ENCODE peak calls at places on chromosomes 4 and X, in five cellular contexts. One of them, this sample, is unnamed. For H3K4me1, the result is how much of the 10 kb centered on the place peaks cover.

GRCh38 chr4:162891788-162892707 is 274.6 kb downstream of the NAF1 start:
- DNase-seq in Caco-2: no peak
- DNase-seq in SK-N-SH: no peak
- DNase-seq in pancreas: no peak
- DNase-seq in colonic mucosa: no peak
- DNase-seq in this sample: no peak

GRCh38 chr4:169335331-169335730 is 64.6 kb upstream of the SH3RF1 start:
- DNase-seq in Caco-2: no peak
- DNase-seq in SK-N-SH: no peak
- DNase-seq in pancreas: no peak
- DNase-seq in colonic mucosa: no peak
- DNase-seq in this sample: no peak

GRCh38 chrX:133516691-133517090 is 101.4 kb upstream of the GPC4 start:
- DNase-seq in Caco-2: no peak
- DNase-seq in SK-N-SH: no peak
- DNase-seq in pancreas: no peak
- DNase-seq in colonic mucosa: no peak
- DNase-seq in this sample: no peak

GRCh38 chrX:107574711-107575110 is 53.6 kb upstream of the PRPS1 start:
- DNase-seq in Caco-2: no peak
- DNase-seq in SK-N-SH: no peak
- DNase-seq in pancreas: no peak
- DNase-seq in colonic mucosa: no peak
- DNase-seq in this sample: no peak

GRCh38 chr4:182578402-182578801 is 335.2 kb downstream of the TENM3 start:
- DNase-seq in Caco-2: peak
- DNase-seq in SK-N-SH: no peak
- DNase-seq in pancreas: no peak
- DNase-seq in colonic mucosa: no peak
- DNase-seq in this sample: no peak

GRCh38 chr4:174550541-174550940 is 28.3 kb upstream of the HPGD start:
- DNase-seq in Caco-2: no peak
- DNase-seq in SK-N-SH: no peak
- DNase-seq in pancreas: no peak
- DNase-seq in colonic mucosa: no peak
- DNase-seq in this sample: no peak

GRCh38 chr4:10178763-10179162 is 62.2 kb upstream of the WDR1 start:
- DNase-seq in Caco-2: no peak
- DNase-seq in SK-N-SH: no peak
- DNase-seq in pancreas: no peak
- DNase-seq in colonic mucosa: no peak
- DNase-seq in this sample: no peak

GRCh38 chrX:53045002-53045401 is 3.6 kb upstream of the GPR173 start:
- DNase-seq in Caco-2: no peak
- DNase-seq in SK-N-SH: no peak
- DNase-seq in pancreas: no peak
- DNase-seq in colonic mucosa: no peak
- DNase-seq in this sample: no peak

GRCh38 chr4:152193059-152193458 is 342.8 kb downstream of the FBXW7 start:
- DNase-seq in Caco-2: no peak
- DNase-seq in SK-N-SH: no peak
- DNase-seq in pancreas: no peak
- DNase-seq in colonic mucosa: no peak
- DNase-seq in this sample: no peak

GRCh38 chr4:183300070-183300469 is 20.0 kb downstream of the CLDN22 start:
- DNase-seq in Caco-2: no peak
- DNase-seq in SK-N-SH: no peak
- DNase-seq in pancreas: no peak
- DNase-seq in colonic mucosa: no peak
- DNase-seq in this sample: no peak

GRCh38 chrX:130682990-130683389 is 220.0 kb downstream of the ENOX2 start:
- DNase-seq in Caco-2: no peak
- DNase-seq in SK-N-SH: no peak
- DNase-seq in pancreas: no peak
- DNase-seq in colonic mucosa: no peak
- DNase-seq in this sample: no peak

GRCh38 chr4:133565379-133565778 is 416.3 kb downstream of the PCDH10 start:
- DNase-seq in Caco-2: no peak
- DNase-seq in SK-N-SH: no peak
- DNase-seq in pancreas: no peak
- DNase-seq in colonic mucosa: no peak
- DNase-seq in this sample: no peak

GRCh38 chrX:1361275-1361674 is 24.7 kb downstream of the IL3RA start:
- DNase-seq in Caco-2: peak
- DNase-seq in SK-N-SH: no peak
- DNase-seq in pancreas: no peak
- DNase-seq in colonic mucosa: no peak
- DNase-seq in this sample: no peak

GRCh38 chrX:627995-628394 is 2.6 kb upstream of the SHOX start:
- DNase-seq in Caco-2: no peak
- DNase-seq in SK-N-SH: no peak
- DNase-seq in pancreas: no peak
- DNase-seq in colonic mucosa: no peak
- DNase-seq in this sample: no peak

GRCh38 chr4:108113229-108113628 is 55.5 kb downstream of the LEF1 start:
- DNase-seq in Caco-2: no peak
- DNase-seq in SK-N-SH: no peak
- DNase-seq in pancreas: no peak
- DNase-seq in colonic mucosa: no peak
- DNase-seq in this sample: no peak

GRCh38 chr4:185716008-185716976 is 95.7 kb downstream of the SORBS2 start:
- DNase-seq in Caco-2: no peak
- DNase-seq in SK-N-SH: peak
- DNase-seq in pancreas: peak
- DNase-seq in colonic mucosa: no peak
- DNase-seq in this sample: no peak

GRCh38 chr4:87657525-87657924 is 7.4 kb downstream of the DMP1 start:
- DNase-seq in Caco-2: no peak
- DNase-seq in SK-N-SH: no peak
- DNase-seq in pancreas: no peak
- DNase-seq in colonic mucosa: no peak
- DNase-seq in this sample: no peak

GRCh38 chr4:7021930-7022658 is 21.1 kb upstream of the TADA2B start:
- DNase-seq in Caco-2: peak
- DNase-seq in SK-N-SH: no peak
- DNase-seq in pancreas: no peak
- DNase-seq in colonic mucosa: no peak
- DNase-seq in this sample: no peak

GRCh38 chrX:108468486-108468885 is 28.8 kb downstream of the COL4A5 start:
- DNase-seq in Caco-2: no peak
- DNase-seq in SK-N-SH: no peak
- DNase-seq in pancreas: no peak
- DNase-seq in colonic mucosa: no peak
- DNase-seq in this sample: no peak

GRCh38 chr4:74543983-74544382 is 99.0 kb downstream of the AREG start:
- DNase-seq in Caco-2: no peak
- DNase-seq in SK-N-SH: no peak
- DNase-seq in pancreas: no peak
- DNase-seq in colonic mucosa: no peak
- DNase-seq in this sample: no peak

GRCh38 chrX:153861147-153861546 is 24.8 kb downstream of the L1CAM start:
- DNase-seq in Caco-2: no peak
- DNase-seq in SK-N-SH: no peak
- DNase-seq in pancreas: no peak
- DNase-seq in colonic mucosa: peak
- DNase-seq in this sample: no peak

GRCh38 chrX:70449457-70449966 is 4.9 kb downstream of the DLG3 start:
- DNase-seq in Caco-2: no peak
- DNase-seq in SK-N-SH: no peak
- DNase-seq in pancreas: no peak
- DNase-seq in colonic mucosa: no peak
- DNase-seq in this sample: no peak

GRCh38 chr4:6282247-6282646 is 12.6 kb downstream of the WFS1 start:
- DNase-seq in Caco-2: no peak
- DNase-seq in SK-N-SH: no peak
- DNase-seq in pancreas: no peak
- DNase-seq in colonic mucosa: no peak
- DNase-seq in this sample: no peak

GRCh38 chr4:4474496-4474895 is 67.4 kb downstream of the STX18 start:
- DNase-seq in Caco-2: no peak
- DNase-seq in SK-N-SH: no peak
- DNase-seq in pancreas: no peak
- DNase-seq in colonic mucosa: no peak
- DNase-seq in this sample: no peak

GRCh38 chr4:137621056-137621455 is 88.8 kb upstream of the PCDH18 start:
- DNase-seq in Caco-2: no peak
- DNase-seq in SK-N-SH: no peak
- DNase-seq in pancreas: no peak
- DNase-seq in colonic mucosa: no peak
- DNase-seq in this sample: no peak

GRCh38 chr4:182124359-182124758 is 118.8 kb upstream of the TENM3 start:
- DNase-seq in Caco-2: no peak
- DNase-seq in SK-N-SH: no peak
- DNase-seq in pancreas: no peak
- DNase-seq in colonic mucosa: no peak
- DNase-seq in this sample: no peak

GRCh38 chr4:184668511-184669114 is 19.1 kb downstream of the PRIMPOL start:
- DNase-seq in Caco-2: no peak
- DNase-seq in SK-N-SH: no peak
- DNase-seq in pancreas: no peak
- DNase-seq in colonic mucosa: no peak
- DNase-seq in this sample: no peak

GRCh38 chrX:39935414-39936064 is 162.2 kb downstream of the BCOR start:
- DNase-seq in Caco-2: peak
- DNase-seq in SK-N-SH: no peak
- DNase-seq in pancreas: no peak
- DNase-seq in colonic mucosa: no peak
- DNase-seq in this sample: no peak

GRCh38 chr4:140604544-140604943 is 35.8 kb upstream of the UCP1 start:
- DNase-seq in Caco-2: no peak
- DNase-seq in SK-N-SH: no peak
- DNase-seq in pancreas: no peak
- DNase-seq in colonic mucosa: no peak
- DNase-seq in this sample: no peak

GRCh38 chr4:107825072-107825789 is 499 bp downstream of the SGMS2 start:
- DNase-seq in Caco-2: peak
- DNase-seq in SK-N-SH: peak
- DNase-seq in pancreas: peak
- DNase-seq in colonic mucosa: peak
- DNase-seq in this sample: no peak

GRCh38 chrX:41095174-41095573 is 9.9 kb downstream of the USP9X start:
- DNase-seq in Caco-2: no peak
- DNase-seq in SK-N-SH: no peak
- DNase-seq in pancreas: no peak
- DNase-seq in colonic mucosa: no peak
- DNase-seq in this sample: no peak
- H3K4me1 ChIP-seq in Caco-2: under half
- H3K4me1 ChIP-seq in SK-N-SH: under half
- H3K4me1 ChIP-seq in pancreas: under half
- H3K4me1 ChIP-seq in colonic mucosa: under half
- H3K4me1 ChIP-seq in this sample: half or more

DNA sequence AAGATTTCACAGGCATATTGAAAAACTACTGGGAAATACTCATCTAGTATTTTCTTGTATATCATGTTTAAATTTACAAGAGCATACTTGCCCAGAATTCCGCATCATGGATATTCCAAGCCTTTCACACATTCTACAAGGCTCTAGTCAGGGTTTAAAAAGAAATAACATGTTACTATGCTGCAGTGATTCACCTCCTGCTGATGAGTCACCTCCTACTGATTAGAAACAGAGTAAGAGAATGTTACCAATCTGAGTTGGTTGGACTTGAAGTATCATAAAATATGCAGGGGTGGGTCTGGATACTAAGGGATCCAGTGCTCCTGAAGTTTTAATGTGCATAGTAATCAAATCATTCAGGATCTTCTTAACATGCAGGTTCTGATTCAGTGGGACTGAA is 192.0 kb upstream of the ANK2 start:
- DNase-seq in Caco-2: no peak
- DNase-seq in SK-N-SH: no peak
- DNase-seq in pancreas: no peak
- DNase-seq in colonic mucosa: no peak
- DNase-seq in this sample: no peak
- H3K4me1 ChIP-seq in Caco-2: under half
- H3K4me1 ChIP-seq in SK-N-SH: under half
- H3K4me1 ChIP-seq in pancreas: under half
- H3K4me1 ChIP-seq in colonic mucosa: under half
- H3K4me1 ChIP-seq in this sample: under half

DNA sequence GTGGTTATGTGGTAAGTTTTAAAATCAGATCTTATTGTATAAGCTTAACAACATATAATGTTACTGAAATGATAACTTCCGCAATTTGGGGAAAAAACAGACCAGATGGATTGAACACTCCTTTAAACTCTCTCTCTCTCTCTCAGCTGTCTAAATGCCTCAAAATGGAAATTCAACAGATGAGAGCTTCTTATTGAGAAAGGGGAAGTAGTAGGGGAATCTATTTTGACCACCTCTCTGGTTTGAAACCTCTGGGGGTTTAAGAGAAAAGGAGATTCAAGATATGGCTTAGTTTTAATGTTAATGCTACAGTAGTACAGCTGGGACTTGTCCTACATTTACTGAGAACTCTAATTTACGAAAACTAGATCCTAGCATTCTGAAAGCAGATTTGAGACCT is 40.3 kb downstream of the DMD start:
- DNase-seq in Caco-2: no peak
- DNase-seq in SK-N-SH: no peak
- DNase-seq in pancreas: no peak
- DNase-seq in colonic mucosa: no peak
- DNase-seq in this sample: no peak
- H3K4me1 ChIP-seq in Caco-2: under half
- H3K4me1 ChIP-seq in SK-N-SH: under half
- H3K4me1 ChIP-seq in pancreas: under half
- H3K4me1 ChIP-seq in colonic mucosa: under half
- H3K4me1 ChIP-seq in this sample: under half

GRCh38 chr4:99383381-99383780 is 30.8 kb upstream of the ADH1C start:
- DNase-seq in Caco-2: no peak
- DNase-seq in SK-N-SH: no peak
- DNase-seq in pancreas: no peak
- DNase-seq in colonic mucosa: no peak
- DNase-seq in this sample: no peak

GRCh38 chr4:99382745-99383360 is 30.3 kb upstream of the ADH1C start:
- DNase-seq in Caco-2: no peak
- DNase-seq in SK-N-SH: no peak
- DNase-seq in pancreas: no peak
- DNase-seq in colonic mucosa: no peak
- DNase-seq in this sample: no peak

GRCh38 chr4:99381588-99382175 is 29.1 kb upstream of the ADH1C start:
- DNase-seq in Caco-2: no peak
- DNase-seq in SK-N-SH: no peak
- DNase-seq in pancreas: no peak
- DNase-seq in colonic mucosa: no peak
- DNase-seq in this sample: no peak

GRCh38 chr4:99379571-99379970 is 27.0 kb upstream of the ADH1C start:
- DNase-seq in Caco-2: no peak
- DNase-seq in SK-N-SH: no peak
- DNase-seq in pancreas: no peak
- DNase-seq in colonic mucosa: no peak
- DNase-seq in this sample: no peak

DNA sequence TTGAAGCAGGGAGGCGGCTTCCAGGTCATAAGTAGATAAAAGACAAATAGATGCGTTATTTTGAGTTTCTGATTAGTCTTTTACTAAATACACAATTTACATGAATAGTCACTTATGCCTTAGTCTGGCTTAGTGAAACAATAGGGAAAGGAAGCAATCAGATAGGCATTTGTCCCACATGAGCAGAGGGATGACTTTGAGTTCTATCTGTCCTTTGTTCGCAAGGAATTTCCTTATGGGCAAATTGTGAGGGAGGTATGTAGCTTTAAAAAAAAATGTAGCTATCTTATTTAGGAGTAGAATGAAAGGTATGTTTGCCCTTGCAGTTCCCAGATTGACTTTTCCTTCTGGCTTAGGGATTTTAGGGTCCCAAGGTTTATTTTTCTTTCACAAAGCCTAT is 26.3 kb upstream of the ADH1C start:
- DNase-seq in Caco-2: no peak
- DNase-seq in SK-N-SH: no peak
- DNase-seq in pancreas: no peak
- DNase-seq in colonic mucosa: no peak
- DNase-seq in this sample: no peak
- H3K4me1 ChIP-seq in Caco-2: under half
- H3K4me1 ChIP-seq in SK-N-SH: under half
- H3K4me1 ChIP-seq in pancreas: under half
- H3K4me1 ChIP-seq in colonic mucosa: under half
- H3K4me1 ChIP-seq in this sample: under half